ENCODE peak calls at places on chromosome 18, in eight cellular contexts. One of them, this sample, is unnamed.

GRCh38 chr18:79605481-79605880 is 74.1 kb upstream of the CTDP1 start:
- DNase-seq in Caki2: no peak
- DNase-seq in GM13976: no peak
- DNase-seq in bronchial epithelial cell: no peak
- DNase-seq in ACHN: no peak
- DNase-seq in GM12865: no peak
- DNase-seq in LoVo: no peak
- DNase-seq in occipital lobe: no peak
- DNase-seq in this sample: no peak

GRCh38 chr18:8771930-8772329 is 66.6 kb downstream of the MTCL1 start:
- DNase-seq in occipital lobe: no peak
- DNase-seq in LoVo: no peak
- DNase-seq in GM12865: no peak
- DNase-seq in Caki2: peak; percentile 45
- DNase-seq in ACHN: peak; percentile 46
- DNase-seq in bronchial epithelial cell: no peak
- DNase-seq in GM13976: no peak
- DNase-seq in this sample: peak; percentile 56

GRCh38 chr18:42614619-42615293 is 500.7 kb downstream of the RIT2 start:
- DNase-seq in LoVo: no peak
- DNase-seq in ACHN: no peak
- DNase-seq in Caki2: no peak
- DNase-seq in bronchial epithelial cell: no peak
- DNase-seq in GM12865: no peak
- DNase-seq in occipital lobe: no peak
- DNase-seq in GM13976: no peak
- DNase-seq in this sample: no peak

GRCh38 chr18:63439334-63439733 is 17.1 kb upstream of the VPS4B start:
- DNase-seq in ACHN: peak; percentile 57
- DNase-seq in GM12865: peak; percentile 74
- DNase-seq in bronchial epithelial cell: peak; percentile 72
- DNase-seq in GM13976: peak; percentile 57
- DNase-seq in occipital lobe: peak; percentile 8
- DNase-seq in LoVo: peak; percentile 69
- DNase-seq in Caki2: peak; percentile 41
- DNase-seq in this sample: peak; percentile 54

GRCh38 chr18:71503222-71503621 is 1040.9 kb downstream of the CBLN2 start:
- DNase-seq in Caki2: no peak
- DNase-seq in ACHN: no peak
- DNase-seq in GM12865: no peak
- DNase-seq in LoVo: no peak
- DNase-seq in occipital lobe: no peak
- DNase-seq in GM13976: no peak
- DNase-seq in bronchial epithelial cell: no peak
- DNase-seq in this sample: no peak

GRCh38 chr18:48297139-48297538 is 112.0 kb downstream of the ZBTB7C start:
- DNase-seq in GM13976: no peak
- DNase-seq in ACHN: no peak
- DNase-seq in Caki2: no peak
- DNase-seq in bronchial epithelial cell: peak; percentile 48
- DNase-seq in GM12865: no peak
- DNase-seq in occipital lobe: no peak
- DNase-seq in LoVo: no peak
- DNase-seq in this sample: no peak

GRCh38 chr18:70074091-70074490 is 126.4 kb upstream of the CD226 start:
- DNase-seq in bronchial epithelial cell: no peak
- DNase-seq in LoVo: no peak
- DNase-seq in GM13976: no peak
- DNase-seq in Caki2: no peak
- DNase-seq in ACHN: no peak
- DNase-seq in occipital lobe: no peak
- DNase-seq in GM12865: no peak
- DNase-seq in this sample: peak; percentile 17

GRCh38 chr18:45110577-45111506 is 430.2 kb downstream of the SETBP1 start:
- DNase-seq in LoVo: no peak
- DNase-seq in GM13976: no peak
- DNase-seq in bronchial epithelial cell: peak; percentile 11
- DNase-seq in Caki2: no peak
- DNase-seq in ACHN: no peak
- DNase-seq in occipital lobe: no peak
- DNase-seq in GM12865: no peak
- DNase-seq in this sample: peak; percentile 15

GRCh38 chr18:22847392-22847791 is 85.7 kb upstream of the RBBP8 start:
- DNase-seq in GM13976: no peak
- DNase-seq in occipital lobe: no peak
- DNase-seq in LoVo: no peak
- DNase-seq in ACHN: peak; percentile 45
- DNase-seq in GM12865: no peak
- DNase-seq in Caki2: peak; percentile 12
- DNase-seq in bronchial epithelial cell: no peak
- DNase-seq in this sample: peak; percentile 44

GRCh38 chr18:2894841-2895370 is 48.1 kb downstream of the EMILIN2 start:
- DNase-seq in GM12865: no peak
- DNase-seq in bronchial epithelial cell: no peak
- DNase-seq in GM13976: no peak
- DNase-seq in occipital lobe: no peak
- DNase-seq in LoVo: no peak
- DNase-seq in ACHN: no peak
- DNase-seq in Caki2: no peak
- DNase-seq in this sample: no peak

GRCh38 chr18:76364282-76365259 is 130.5 kb downstream of the ZNF516 start:
- DNase-seq in bronchial epithelial cell: no peak
- DNase-seq in LoVo: no peak
- DNase-seq in GM12865: peak; percentile 67
- DNase-seq in occipital lobe: no peak
- DNase-seq in Caki2: no peak
- DNase-seq in GM13976: peak; percentile 77
- DNase-seq in ACHN: no peak
- DNase-seq in this sample: no peak

GRCh38 chr18:62976227-62976626 is 260.9 kb downstream of the PHLPP1 start:
- DNase-seq in LoVo: peak; percentile 18
- DNase-seq in GM13976: no peak
- DNase-seq in ACHN: no peak
- DNase-seq in occipital lobe: no peak
- DNase-seq in Caki2: peak; percentile 12
- DNase-seq in bronchial epithelial cell: peak; percentile 87
- DNase-seq in GM12865: no peak
- DNase-seq in this sample: no peak

GRCh38 chr18:73340135-73340934 is 472.5 kb upstream of the NETO1 start:
- DNase-seq in bronchial epithelial cell: peak; percentile 61
- DNase-seq in LoVo: no peak
- DNase-seq in occipital lobe: no peak
- DNase-seq in Caki2: peak; percentile 82
- DNase-seq in GM13976: no peak
- DNase-seq in ACHN: peak; percentile 66
- DNase-seq in GM12865: no peak
- DNase-seq in this sample: peak; percentile 39

GRCh38 chr18:39389800-39390379 is 1824.3 kb upstream of the CELF4 start:
- DNase-seq in LoVo: no peak
- DNase-seq in Caki2: no peak
- DNase-seq in GM12865: no peak
- DNase-seq in bronchial epithelial cell: no peak
- DNase-seq in ACHN: no peak
- DNase-seq in GM13976: no peak
- DNase-seq in occipital lobe: no peak
- DNase-seq in this sample: no peak

GRCh38 chr18:21599585-21600525 is 649 bp downstream of the ESCO1 start:
- DNase-seq in occipital lobe: peak; percentile 55
- DNase-seq in Caki2: no peak
- DNase-seq in GM12865: peak; percentile 86
- DNase-seq in ACHN: peak; percentile 59
- DNase-seq in LoVo: peak; percentile 46
- DNase-seq in GM13976: peak; percentile 77
- DNase-seq in bronchial epithelial cell: no peak
- DNase-seq in this sample: peak; percentile 28

GRCh38 chr18:72762505-72763122 is 105.2 kb downstream of the NETO1 start:
- DNase-seq in ACHN: peak; percentile 65
- DNase-seq in LoVo: peak; percentile 68
- DNase-seq in GM13976: peak; percentile 26
- DNase-seq in bronchial epithelial cell: peak; percentile 56
- DNase-seq in Caki2: peak; percentile 21
- DNase-seq in occipital lobe: no peak
- DNase-seq in GM12865: peak; percentile 62
- DNase-seq in this sample: peak; percentile 57

GRCh38 chr18:54878057-54878661 is 49.9 kb downstream of the RAB27B start:
- DNase-seq in occipital lobe: no peak
- DNase-seq in GM13976: no peak
- DNase-seq in LoVo: no peak
- DNase-seq in Caki2: no peak
- DNase-seq in GM12865: no peak
- DNase-seq in bronchial epithelial cell: peak; percentile 16
- DNase-seq in ACHN: no peak
- DNase-seq in this sample: peak; percentile 3

GRCh38 chr18:42052137-42052708 is 97.2 kb downstream of the PIK3C3 start:
- DNase-seq in GM13976: no peak
- DNase-seq in occipital lobe: no peak
- DNase-seq in LoVo: no peak
- DNase-seq in Caki2: no peak
- DNase-seq in bronchial epithelial cell: no peak
- DNase-seq in GM12865: no peak
- DNase-seq in ACHN: peak; percentile 39
- DNase-seq in this sample: peak; percentile 38

This sample was measured in fibroblast of gingiva.